ENCODE peak calls at places on chromosomes 13 and 19, in nine cellular contexts. Y is brain microvascular endothelial cell; Q is HT-29; D is AG09319; X is Right ventricle myocardium inferior; U is activated T-cell treated with anti-CD3 and anti-CD28 coated beads, Interleukin-2, amount 50 U/mL, for 72 hours; O is posterior cingulate gyrus; F is GM03348; I is PC-9. W is an unnamed sample.

GRCh38 chr19:33796164-33797100 is at the start of gene KCTD15:
- DNase-seq in Y (no peak), Q (no peak), D (no peak), X (peak), U (peak), O (no peak), F (peak), I (peak), W (no peak)

GRCh38 chr19:42555317-42555716 is 27.0 kb upstream of the CEACAM1 start:
- DNase-seq in Y (no peak), Q (no peak), D (no peak), X (peak), U (no peak), O (no peak), F (no peak), I (no peak), W (peak)

GRCh38 chr19:10334340-10335148 is 1.2 kb upstream of the RAVER1 start:
- DNase-seq in Y (peak), Q (peak), D (peak), X (peak), U (peak), O (peak), F (peak), I (peak), W (peak)

GRCh38 chr19:57053401-57053800 is 66.4 kb upstream of the USP29 start:
- DNase-seq in Y (no peak), Q (no peak), D (no peak), X (no peak), U (no peak), O (no peak), F (no peak), I (no peak), W (no peak)

GRCh38 chr13:44921931-44922758 is 67.1 kb downstream of the NUFIP1 start:
- DNase-seq in Y (peak), Q (peak), D (peak), X (no peak), U (no peak), O (no peak), F (peak), I (peak), W (no peak)

GRCh38 chr13:45206340-45206739 is 5.5 kb upstream of the KCTD4 start:
- DNase-seq in Y (peak), Q (no peak), D (peak), X (no peak), U (peak), O (no peak), F (peak), I (no peak), W (no peak)

GRCh38 chr19:43809762-43810696 is 7.8 kb upstream of the LYPD5 start:
- DNase-seq in Y (peak), Q (peak), D (peak), X (no peak), U (no peak), O (no peak), F (peak), I (no peak), W (no peak)

GRCh38 chr13:114079601-114080536 is 52.6 kb downstream of the RASA3 start:
- DNase-seq in Y (no peak), Q (no peak), D (no peak), X (peak), U (no peak), O (peak), F (no peak), I (no peak), W (peak)

GRCh38 chr19:15154002-15154612 is 46.7 kb downstream of the NOTCH3 start:
- DNase-seq in Y (peak), Q (peak), D (no peak), X (no peak), U (peak), O (no peak), F (peak), I (peak), W (no peak)

GRCh38 chr19:39816287-39817048 is 17.5 kb downstream of the DYRK1B start:
- DNase-seq in Y (no peak), Q (no peak), D (no peak), X (no peak), U (no peak), O (no peak), F (no peak), I (no peak), W (no peak)

GRCh38 chr13:89982406-89983085 is 1364.9 kb upstream of the MIR17HG start:
- DNase-seq in Y (no peak), Q (no peak), D (no peak), X (no peak), U (no peak), O (no peak), F (peak), I (no peak), W (no peak)

GRCh38 chr13:37910790-37911189 is 41.2 kb upstream of the TRPC4 start:
- DNase-seq in Y (no peak), Q (no peak), D (no peak), X (no peak), U (no peak), O (no peak), F (no peak), I (no peak), W (no peak)

GRCh38 chr13:55013051-55013450 is 1984.4 kb downstream of the OLFM4 start:
- DNase-seq in Y (no peak), Q (no peak), D (no peak), X (no peak), U (no peak), O (no peak), F (no peak), I (no peak), W (no peak)

GRCh38 chr19:38928406-38929001 is 2.1 kb downstream of the SARS2 start:
- DNase-seq in Y (no peak), Q (no peak), D (no peak), X (no peak), U (no peak), O (no peak), F (no peak), I (no peak), W (no peak)

GRCh38 chr13:35139591-35139990 is 197.5 kb downstream of the NBEA start:
- DNase-seq in Y (peak), Q (no peak), D (no peak), X (no peak), U (no peak), O (no peak), F (no peak), I (no peak), W (no peak)

GRCh38 chr19:49916839-49917733 is 11.9 kb upstream of the ATF5 start:
- DNase-seq in Y (no peak), Q (no peak), D (no peak), X (no peak), U (no peak), O (no peak), F (no peak), I (no peak), W (no peak)

GRCh38 chr13:40648040-40648439 is 18.4 kb downstream of the FOXO1 start:
- DNase-seq in Y (no peak), Q (peak), D (no peak), X (no peak), U (no peak), O (no peak), F (no peak), I (no peak), W (no peak)

GRCh38 chr19:58275564-58275963 is 3.2 kb upstream of the ZNF8 start:
- DNase-seq in Y (no peak), Q (no peak), D (no peak), X (no peak), U (no peak), O (no peak), F (no peak), I (no peak), W (no peak)

GRCh38 chr13:105894711-105895110 is 640.8 kb downstream of the EFNB2 start:
- DNase-seq in Y (no peak), Q (no peak), D (no peak), X (no peak), U (no peak), O (no peak), F (no peak), I (no peak), W (no peak)

GRCh38 chr13:79451500-79451962 is 29.4 kb upstream of the NDFIP2 start:
- DNase-seq in Y (peak), Q (peak), D (peak), X (no peak), U (peak), O (no peak), F (peak), I (peak), W (no peak)

GRCh38 chr13:52187029-52187423 is 27.6 kb upstream of the NEK3 start:
- DNase-seq in Y (no peak), Q (no peak), D (no peak), X (no peak), U (no peak), O (no peak), F (no peak), I (no peak), W (no peak)

GRCh38 chr13:84542348-84542747 is 660.1 kb upstream of the SLITRK1 start:
- DNase-seq in Y (no peak), Q (no peak), D (no peak), X (no peak), U (no peak), O (no peak), F (no peak), I (no peak), W (no peak)

GRCh38 chr13:92175330-92175729 is 776.9 kb downstream of the GPC5 start:
- DNase-seq in Y (peak), Q (peak), D (no peak), X (no peak), U (no peak), O (no peak), F (peak), I (no peak), W (no peak)

GRCh38 chr19:7507884-7508283 is 8.0 kb upstream of the ZNF358 start:
- DNase-seq in Y (peak), Q (peak), D (peak), X (peak), U (peak), O (no peak), F (peak), I (peak), W (peak)

GRCh38 chr19:49145485-49146407 is 9.4 kb downstream of the HRC start:
- DNase-seq in Y (peak), Q (peak), D (no peak), X (peak), U (peak), O (peak), F (peak), I (peak), W (no peak)

GRCh38 chr19:13705928-13706447 is 58.3 kb upstream of the MRI1 start:
- DNase-seq in Y (no peak), Q (no peak), D (no peak), X (no peak), U (no peak), O (no peak), F (no peak), I (no peak), W (no peak)

W was measured in mesenteric fat pad.